ENCODE peak calls at places on chromosomes 16 and 17, in six cellular contexts. N, J, A, S, W and M are unnamed samples.
A peak's percentile ranks its signal among the peaks of the same experiment; 100 is the strongest.

GRCh38 chr17:82648761-82649474 is 674 bp upstream of the WDR45B start:
- DNase-seq in J (peak; percentile 17), S (peak; percentile 52), A (peak; percentile 30), N (no peak), W (peak; percentile 66), M (peak; percentile 56)

GRCh38 chr17:4607261-4607731 is 23.0 kb downstream of the SMTNL2 start:
- DNase-seq in S (no peak), J (no peak), A (no peak), N (no peak), W (no peak), M (no peak)

GRCh38 chr17:40854175-40854814 is 12.7 kb downstream of the KRT12 start:
- DNase-seq in A (peak; percentile 58), S (no peak), N (no peak), J (no peak), W (no peak), M (no peak)

GRCh38 chr16:87829123-87829980 is 40.0 kb downstream of the SLC7A5 start:
- DNase-seq in W (no peak), N (no peak), A (no peak), J (no peak), S (no peak), M (no peak)

GRCh38 chr17:1931759-1932579 is 93.2 kb downstream of the RTN4RL1 start:
- DNase-seq in N (no peak), J (peak; percentile 78), S (peak; percentile 54), A (peak; percentile 42), W (peak; percentile 25), M (no peak)

GRCh38 chr17:33316733-33317132 is 23.6 kb upstream of the ASIC2 start:
- DNase-seq in J (no peak), A (no peak), S (peak; percentile 54), W (no peak), N (no peak), M (no peak)

GRCh38 chr16:11665071-11665491 is 3.2 kb upstream of the SNN start:
- DNase-seq in N (no peak), A (no peak), S (no peak), J (peak; percentile 41), W (no peak), M (no peak)

GRCh38 chr17:71330099-71330375 is 790.8 kb upstream of the SOX9 start:
- DNase-seq in A (no peak), N (no peak), J (no peak), W (no peak), S (no peak), M (no peak)

GRCh38 chr16:75044800-75045361 is 46.1 kb downstream of the ZNRF1 start:
- DNase-seq in N (peak; percentile 35), S (no peak), W (peak; percentile 83), J (no peak), A (no peak), M (peak; percentile 87)

GRCh38 chr17:20966869-20967268 is 75.9 kb downstream of the USP22 start:
- DNase-seq in A (no peak), S (no peak), N (no peak), J (no peak), W (no peak), M (no peak)

GRCh38 chr17:3966720-3967363 is 2.6 kb upstream of the ATP2A3 start:
- DNase-seq in S (no peak), N (no peak), J (peak; percentile 17), A (no peak), W (no peak), M (no peak)

GRCh38 chr17:66713533-66714042 is 121.3 kb upstream of the CACNG5 start:
- DNase-seq in S (peak; percentile 68), A (no peak), N (no peak), W (no peak), J (no peak), M (peak; percentile 54)

GRCh38 chr16:83561876-83562275 is 245.9 kb upstream of the HSBP1 start:
- DNase-seq in S (peak; percentile 76), J (no peak), W (no peak), N (no peak), A (no peak), M (no peak)